ENCODE peak calls at places on chromosomes 4 and X, in ten cellular contexts. One of them, this sample, is unnamed.

GRCh38 chr4:62644372-62644771 is 1444.2 kb downstream of the ADGRL3 start:
- DNase-seq in stomach: no peak
- DNase-seq in left lung: no peak
- DNase-seq in left ventricle myocardium inferior: no peak
- DNase-seq in lower lobe of right lung: no peak
- DNase-seq in endodermal cell: peak; percentile 59
- DNase-seq in upper lobe of left lung: no peak
- DNase-seq in hepatocyte: peak; percentile 19
- DNase-seq in IMR-90: no peak
- DNase-seq in PC-3: peak; percentile 74
- DNase-seq in this sample: no peak

GRCh38 chr4:98249831-98250230 is 11.4 kb upstream of the RAP1GDS1 start:
- DNase-seq in PC-3: no peak
- DNase-seq in endodermal cell: no peak
- DNase-seq in IMR-90: no peak
- DNase-seq in stomach: no peak
- DNase-seq in left lung: no peak
- DNase-seq in upper lobe of left lung: no peak
- DNase-seq in hepatocyte: no peak
- DNase-seq in left ventricle myocardium inferior: no peak
- DNase-seq in lower lobe of right lung: no peak
- DNase-seq in this sample: no peak

GRCh38 chrX:153900806-153901752 is 3.4 kb upstream of the AVPR2 start:
- DNase-seq in lower lobe of right lung: peak; percentile 72
- DNase-seq in upper lobe of left lung: no peak
- DNase-seq in hepatocyte: peak; percentile 43
- DNase-seq in left lung: peak; percentile 77
- DNase-seq in endodermal cell: peak; percentile 60
- DNase-seq in IMR-90: peak; percentile 87
- DNase-seq in left ventricle myocardium inferior: peak; percentile 39
- DNase-seq in PC-3: peak; percentile 55
- DNase-seq in stomach: peak; percentile 30
- DNase-seq in this sample: peak; percentile 58

GRCh38 chr4:105765690-105766407 is 57.3 kb downstream of the GSTCD start:
- DNase-seq in PC-3: peak; percentile 85
- DNase-seq in endodermal cell: peak; percentile 61
- DNase-seq in left ventricle myocardium inferior: no peak
- DNase-seq in stomach: no peak
- DNase-seq in hepatocyte: peak; percentile 44
- DNase-seq in lower lobe of right lung: no peak
- DNase-seq in left lung: no peak
- DNase-seq in upper lobe of left lung: no peak
- DNase-seq in IMR-90: peak; percentile 94
- DNase-seq in this sample: peak; percentile 52

GRCh38 chr4:2354127-2354526 is 64.3 kb downstream of the ZFYVE28 start:
- DNase-seq in left lung: no peak
- DNase-seq in left ventricle myocardium inferior: no peak
- DNase-seq in stomach: no peak
- DNase-seq in hepatocyte: no peak
- DNase-seq in upper lobe of left lung: no peak
- DNase-seq in endodermal cell: peak; percentile 59
- DNase-seq in lower lobe of right lung: peak; percentile 28
- DNase-seq in PC-3: no peak
- DNase-seq in IMR-90: no peak
- DNase-seq in this sample: no peak

GRCh38 chr4:84063618-84064017 is 435.5 kb downstream of the NKX6-1 start:
- DNase-seq in lower lobe of right lung: no peak
- DNase-seq in left lung: no peak
- DNase-seq in hepatocyte: no peak
- DNase-seq in upper lobe of left lung: no peak
- DNase-seq in PC-3: no peak
- DNase-seq in IMR-90: no peak
- DNase-seq in endodermal cell: no peak
- DNase-seq in stomach: peak; percentile 26
- DNase-seq in left ventricle myocardium inferior: no peak
- DNase-seq in this sample: no peak

GRCh38 chrX:134026732-134027311 is 41.4 kb upstream of the GPC3 start:
- DNase-seq in left ventricle myocardium inferior: no peak
- DNase-seq in left lung: no peak
- DNase-seq in stomach: peak; percentile 34
- DNase-seq in lower lobe of right lung: no peak
- DNase-seq in hepatocyte: peak; percentile 79
- DNase-seq in endodermal cell: peak; percentile 83
- DNase-seq in upper lobe of left lung: no peak
- DNase-seq in IMR-90: peak; percentile 5
- DNase-seq in PC-3: peak; percentile 56
- DNase-seq in this sample: no peak

GRCh38 chr4:89064848-89065247 is 7.9 kb upstream of the FAM13A start:
- DNase-seq in hepatocyte: no peak
- DNase-seq in PC-3: no peak
- DNase-seq in stomach: no peak
- DNase-seq in endodermal cell: no peak
- DNase-seq in left lung: no peak
- DNase-seq in upper lobe of left lung: no peak
- DNase-seq in IMR-90: no peak
- DNase-seq in left ventricle myocardium inferior: no peak
- DNase-seq in lower lobe of right lung: no peak
- DNase-seq in this sample: no peak

GRCh38 chr4:158995040-158995439 is 107.8 kb upstream of the RAPGEF2 start:
- DNase-seq in IMR-90: no peak
- DNase-seq in PC-3: no peak
- DNase-seq in upper lobe of left lung: no peak
- DNase-seq in left lung: no peak
- DNase-seq in left ventricle myocardium inferior: no peak
- DNase-seq in endodermal cell: no peak
- DNase-seq in lower lobe of right lung: no peak
- DNase-seq in hepatocyte: no peak
- DNase-seq in stomach: no peak
- DNase-seq in this sample: no peak

GRCh38 chr4:55321707-55322264 is 24.3 kb upstream of the SRD5A3 start:
- DNase-seq in PC-3: peak; percentile 98
- DNase-seq in hepatocyte: peak; percentile 87
- DNase-seq in endodermal cell: peak; percentile 94
- DNase-seq in stomach: peak; percentile 76
- DNase-seq in left ventricle myocardium inferior: peak; percentile 28
- DNase-seq in IMR-90: peak; percentile 76
- DNase-seq in lower lobe of right lung: no peak
- DNase-seq in left lung: peak; percentile 54
- DNase-seq in upper lobe of left lung: no peak
- DNase-seq in this sample: peak; percentile 29

GRCh38 chr4:7212101-7212674 is 19.9 kb downstream of the SORCS2 start:
- DNase-seq in hepatocyte: no peak
- DNase-seq in IMR-90: no peak
- DNase-seq in PC-3: no peak
- DNase-seq in left ventricle myocardium inferior: no peak
- DNase-seq in endodermal cell: no peak
- DNase-seq in left lung: no peak
- DNase-seq in lower lobe of right lung: no peak
- DNase-seq in upper lobe of left lung: no peak
- DNase-seq in stomach: no peak
- DNase-seq in this sample: no peak

GRCh38 chr4:98522603-98523395 is 135.6 kb downstream of the TSPAN5 start:
- DNase-seq in IMR-90: peak; percentile 92
- DNase-seq in PC-3: peak; percentile 74
- DNase-seq in lower lobe of right lung: no peak
- DNase-seq in stomach: no peak
- DNase-seq in endodermal cell: no peak
- DNase-seq in left lung: no peak
- DNase-seq in upper lobe of left lung: no peak
- DNase-seq in left ventricle myocardium inferior: no peak
- DNase-seq in hepatocyte: peak; percentile 22
- DNase-seq in this sample: no peak

GRCh38 chrX:47556045-47556623 is 4.9 kb upstream of the ARAF start:
- DNase-seq in upper lobe of left lung: peak; percentile 71
- DNase-seq in endodermal cell: peak; percentile 93
- DNase-seq in left lung: peak; percentile 91
- DNase-seq in stomach: peak; percentile 89
- DNase-seq in PC-3: peak; percentile 90
- DNase-seq in hepatocyte: peak; percentile 91
- DNase-seq in lower lobe of right lung: peak; percentile 90
- DNase-seq in IMR-90: peak; percentile 92
- DNase-seq in left ventricle myocardium inferior: peak; percentile 88
- DNase-seq in this sample: peak; percentile 87

GRCh38 chrX:20620301-20620700 is 353.6 kb upstream of the RPS6KA3 start:
- DNase-seq in PC-3: peak; percentile 76
- DNase-seq in upper lobe of left lung: no peak
- DNase-seq in stomach: no peak
- DNase-seq in IMR-90: no peak
- DNase-seq in endodermal cell: no peak
- DNase-seq in left ventricle myocardium inferior: no peak
- DNase-seq in lower lobe of right lung: no peak
- DNase-seq in left lung: no peak
- DNase-seq in hepatocyte: no peak
- DNase-seq in this sample: no peak

GRCh38 chrX:134502686-134503085 is 42.7 kb downstream of the HPRT1 start:
- DNase-seq in upper lobe of left lung: no peak
- DNase-seq in left ventricle myocardium inferior: no peak
- DNase-seq in IMR-90: peak; percentile 69
- DNase-seq in stomach: no peak
- DNase-seq in PC-3: no peak
- DNase-seq in left lung: no peak
- DNase-seq in hepatocyte: no peak
- DNase-seq in endodermal cell: no peak
- DNase-seq in lower lobe of right lung: no peak
- DNase-seq in this sample: no peak

GRCh38 chr4:20313237-20314030 is 61.7 kb downstream of the SLIT2 start:
- DNase-seq in endodermal cell: peak; percentile 91
- DNase-seq in lower lobe of right lung: no peak
- DNase-seq in left ventricle myocardium inferior: no peak
- DNase-seq in left lung: no peak
- DNase-seq in IMR-90: no peak
- DNase-seq in stomach: no peak
- DNase-seq in upper lobe of left lung: peak; percentile 20
- DNase-seq in PC-3: no peak
- DNase-seq in hepatocyte: peak; percentile 46
- DNase-seq in this sample: peak; percentile 16

GRCh38 chr4:31366041-31366440 is 645.9 kb downstream of the PCDH7 start:
- DNase-seq in endodermal cell: no peak
- DNase-seq in upper lobe of left lung: no peak
- DNase-seq in stomach: no peak
- DNase-seq in left ventricle myocardium inferior: no peak
- DNase-seq in left lung: no peak
- DNase-seq in hepatocyte: no peak
- DNase-seq in PC-3: peak; percentile 61
- DNase-seq in IMR-90: peak; percentile 30
- DNase-seq in lower lobe of right lung: no peak
- DNase-seq in this sample: no peak

GRCh38 chrX:134626434-134626833 is 31.8 kb downstream of the PLAC1 start:
- DNase-seq in PC-3: peak; percentile 61
- DNase-seq in lower lobe of right lung: no peak
- DNase-seq in left ventricle myocardium inferior: peak; percentile 31
- DNase-seq in endodermal cell: no peak
- DNase-seq in stomach: no peak
- DNase-seq in upper lobe of left lung: no peak
- DNase-seq in IMR-90: no peak
- DNase-seq in left lung: no peak
- DNase-seq in hepatocyte: no peak
- DNase-seq in this sample: no peak

GRCh38 chr4:39384563-39384962 is 18.4 kb upstream of the RFC1 start:
- DNase-seq in upper lobe of left lung: no peak
- DNase-seq in hepatocyte: no peak
- DNase-seq in PC-3: no peak
- DNase-seq in endodermal cell: peak; percentile 51
- DNase-seq in IMR-90: no peak
- DNase-seq in lower lobe of right lung: no peak
- DNase-seq in left lung: no peak
- DNase-seq in stomach: no peak
- DNase-seq in left ventricle myocardium inferior: no peak
- DNase-seq in this sample: no peak

GRCh38 chrX:11663875-11664210 is 1.9 kb downstream of the ARHGAP6 start:
- DNase-seq in PC-3: no peak
- DNase-seq in lower lobe of right lung: no peak
- DNase-seq in endodermal cell: peak; percentile 49
- DNase-seq in upper lobe of left lung: no peak
- DNase-seq in stomach: no peak
- DNase-seq in left ventricle myocardium inferior: no peak
- DNase-seq in left lung: no peak
- DNase-seq in IMR-90: no peak
- DNase-seq in hepatocyte: peak; percentile 10
- DNase-seq in this sample: no peak
- TF ChIP-seq CTCF in PC-3: no peak
- TF ChIP-seq CTCF in lower lobe of right lung: no peak
- TF ChIP-seq CTCF in endodermal cell: peak; percentile 52
- TF ChIP-seq CTCF in upper lobe of left lung: no peak
- TF ChIP-seq CTCF in stomach: no peak
- TF ChIP-seq CTCF in left ventricle myocardium inferior: no peak
- TF ChIP-seq CTCF in left lung: no peak
- TF ChIP-seq CTCF in IMR-90: no peak
- TF ChIP-seq CTCF in hepatocyte: no peak
- TF ChIP-seq CTCF in this sample: no peak

GRCh38 chr4:187378441-187378840 is 617.1 kb upstream of the ZFP42 start:
- DNase-seq in upper lobe of left lung: no peak
- DNase-seq in lower lobe of right lung: no peak
- DNase-seq in PC-3: no peak
- DNase-seq in left ventricle myocardium inferior: no peak
- DNase-seq in left lung: no peak
- DNase-seq in endodermal cell: no peak
- DNase-seq in hepatocyte: no peak
- DNase-seq in IMR-90: no peak
- DNase-seq in stomach: no peak
- DNase-seq in this sample: no peak
- H3K4me1 ChIP-seq in upper lobe of left lung: no peaks in the 10 kb centered on the region
- H3K4me1 ChIP-seq in lower lobe of right lung: no peaks in the 10 kb centered on the region
- H3K4me1 ChIP-seq in PC-3: peaks cover 6% of the 10 kb centered on the region
- H3K4me1 ChIP-seq in left ventricle myocardium inferior: no peaks in the 10 kb centered on the region
- H3K4me1 ChIP-seq in left lung: no peaks in the 10 kb centered on the region
- H3K4me1 ChIP-seq in endodermal cell: peaks cover 4% of the 10 kb centered on the region
- H3K4me1 ChIP-seq in hepatocyte: no peaks in the 10 kb centered on the region
- H3K4me1 ChIP-seq in IMR-90: no peaks in the 10 kb centered on the region
- H3K4me1 ChIP-seq in stomach: no peaks in the 10 kb centered on the region
- H3K4me1 ChIP-seq in this sample: no peaks in the 10 kb centered on the region

DNA sequence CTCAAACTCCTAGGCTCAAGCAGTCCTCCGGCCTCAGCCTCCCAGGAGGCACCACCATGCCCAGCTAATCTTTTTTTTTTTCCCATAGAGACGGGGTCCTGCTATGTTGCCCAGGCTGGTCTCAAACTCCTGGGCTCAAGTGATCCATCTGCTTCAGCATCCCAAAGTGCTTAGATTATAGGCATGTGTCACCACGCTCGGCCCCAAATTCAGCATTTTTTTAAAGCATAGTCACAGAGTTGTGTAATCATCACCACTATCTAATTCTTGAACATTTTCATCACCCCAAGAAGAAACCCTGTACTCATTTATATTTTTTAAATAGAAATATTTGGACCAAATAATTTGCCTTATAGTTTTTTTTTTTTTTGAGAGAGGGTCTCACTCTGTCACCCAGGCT is 10.3 kb downstream of the CENPI start:
- DNase-seq in endodermal cell: no peak
- DNase-seq in upper lobe of left lung: no peak
- DNase-seq in PC-3: no peak
- DNase-seq in left ventricle myocardium inferior: no peak
- DNase-seq in lower lobe of right lung: no peak
- DNase-seq in IMR-90: peak; percentile 77
- DNase-seq in left lung: no peak
- DNase-seq in stomach: no peak
- DNase-seq in hepatocyte: no peak
- DNase-seq in this sample: no peak
- H3K27ac ChIP-seq in endodermal cell: no peak overlapping the region
- H3K27ac ChIP-seq in upper lobe of left lung: no peak overlapping the region
- H3K27ac ChIP-seq in PC-3: no peak overlapping the region
- H3K27ac ChIP-seq in left ventricle myocardium inferior: no peak overlapping the region
- H3K27ac ChIP-seq in lower lobe of right lung: no peak overlapping the region
- H3K27ac ChIP-seq in IMR-90: peak overlapping the region; percentile 88
- H3K27ac ChIP-seq in left lung: no peak overlapping the region
- H3K27ac ChIP-seq in stomach: no peak overlapping the region
- H3K27ac ChIP-seq in hepatocyte: no peak overlapping the region
- H3K27ac ChIP-seq in this sample: no peak overlapping the region

GRCh38 chr4:128840711-128841318 is 31.3 kb downstream of the JADE1 start:
- DNase-seq in lower lobe of right lung: no peak
- DNase-seq in upper lobe of left lung: no peak
- DNase-seq in hepatocyte: no peak
- DNase-seq in PC-3: no peak
- DNase-seq in left lung: no peak
- DNase-seq in left ventricle myocardium inferior: no peak
- DNase-seq in IMR-90: no peak
- DNase-seq in endodermal cell: peak; percentile 43
- DNase-seq in stomach: no peak
- DNase-seq in this sample: no peak
- TF ChIP-seq CTCF in lower lobe of right lung: no peak
- TF ChIP-seq CTCF in upper lobe of left lung: no peak
- TF ChIP-seq CTCF in hepatocyte: no peak
- TF ChIP-seq CTCF in PC-3: no peak
- TF ChIP-seq CTCF in left lung: no peak
- TF ChIP-seq CTCF in left ventricle myocardium inferior: no peak
- TF ChIP-seq CTCF in IMR-90: no peak
- TF ChIP-seq CTCF in endodermal cell: peak; percentile 59
- TF ChIP-seq CTCF in stomach: no peak
- TF ChIP-seq CTCF in this sample: no peak